ENCODE peak calls at places on chromosomes 6 and 20, in eight cellular contexts. W is mucosa of descending colon, E is OCI-LY7, O is retina, C is fibroblast of the aortic adventitia, N is cardiac fibroblast, Y is foreskin keratinocyte, V is neural progenitor cell. T is an unnamed sample.

GRCh38 chr6:57262901-57263694 is 41.0 kb upstream of the RAB23 start:
- DNase-seq in W (no peak), E (no peak), O (no peak), C (peak; percentile 97), N (peak; percentile 97), Y (no peak), V (no peak), T (peak; percentile 56)

GRCh38 chr6:150599199-150600002 is at the start of gene PLEKHG1:
- DNase-seq in W (peak; percentile 92), E (peak; percentile 89), O (peak; percentile 74), C (peak; percentile 36), N (peak; percentile 28), Y (no peak), V (peak; percentile 87), T (peak; percentile 83)

GRCh38 chr20:43529457-43530153 is 22.1 kb downstream of the L3MBTL1 start:
- DNase-seq in W (no peak), E (no peak), O (no peak), C (no peak), N (no peak), Y (no peak), V (no peak), T (no peak)

GRCh38 chr20:63529861-63530787 is 7.1 kb downstream of the PTK6 start:
- DNase-seq in W (peak; percentile 62), E (no peak), O (peak; percentile 12), C (no peak), N (no peak), Y (no peak), V (peak; percentile 0), T (no peak)

GRCh38 chr20:25507385-25508082 is 77.8 kb downstream of the NINL start:
- DNase-seq in W (no peak), E (no peak), O (no peak), C (no peak), N (no peak), Y (no peak), V (no peak), T (no peak)

GRCh38 chr6:29295181-29295585 is 6.3 kb upstream of the OR14J1 start:
- DNase-seq in W (no peak), E (no peak), O (peak; percentile 1), C (no peak), N (no peak), Y (no peak), V (no peak), T (no peak)

GRCh38 chr6:164927288-164928040 is 381.9 kb downstream of the C6orf118 start:
- DNase-seq in W (no peak), E (peak; percentile 43), O (peak; percentile 90), C (peak; percentile 54), N (peak; percentile 64), Y (no peak), V (peak; percentile 79), T (peak; percentile 78)

GRCh38 chr6:136508701-136509387 is 41.4 kb downstream of the MAP7 start:
- DNase-seq in W (no peak), E (no peak), O (no peak), C (no peak), N (no peak), Y (no peak), V (no peak), T (no peak)

GRCh38 chr20:57702091-57702490 is 7.7 kb downstream of the PMEPA1 start:
- DNase-seq in W (no peak), E (no peak), O (no peak), C (no peak), N (no peak), Y (no peak), V (no peak), T (no peak)

T was measured in GM03348.